ENCODE peak calls at places on chromosomes 12 and 14, in five cellular contexts. P is HepG2, D is K562, N is HCT116, T is H1. F is an unnamed sample.
A peak's percentile ranks its signal among the peaks of the same experiment; 100 is the strongest.

GRCh38 chr12:32437095-32437515 is 37.7 kb downstream of the FGD4 start:
- DNase-seq in P (peak; percentile 90), D (no peak), N (peak; percentile 32), T (no peak), F (no peak)

GRCh38 chr14:90140956-90141316 is 79.1 kb downstream of the KCNK13 start:
- DNase-seq in T (no peak), P (no peak), N (no peak), D (no peak), F (no peak)

GRCh38 chr12:1013618-1014489 is 22.8 kb downstream of the ERC1 start:
- DNase-seq in P (no peak), T (no peak), D (no peak), N (peak; percentile 66), F (no peak)

GRCh38 chr12:117063162-117063911 is 35.9 kb downstream of the TESC start:
- DNase-seq in D (no peak), N (no peak), T (no peak), P (no peak), F (peak; percentile 55)

GRCh38 chr12:52871291-52871961 is 22.6 kb upstream of the KRT78 start:
- DNase-seq in T (no peak), N (no peak), P (no peak), D (no peak), F (no peak)

GRCh38 chr14:68840454-68840853 is 47.6 kb upstream of the ZFP36L1 start:
- DNase-seq in N (no peak), T (no peak), D (no peak), P (no peak), F (no peak)

GRCh38 chr12:77049767-77050353 is 15.5 kb downstream of the E2F7 start:
- DNase-seq in N (peak; percentile 63), P (peak; percentile 69), D (peak; percentile 57), T (no peak), F (peak; percentile 44)

GRCh38 chr12:127655691-127656090 is 611.3 kb upstream of the TMEM132C start:
- DNase-seq in T (no peak), N (no peak), D (no peak), P (no peak), F (no peak)

GRCh38 chr12:117105902-117106301 is 6.7 kb upstream of the TESC start:
- DNase-seq in P (peak; percentile 56), D (no peak), N (peak; percentile 88), T (no peak), F (peak; percentile 51)

GRCh38 chr12:129186952-129187351 is 333.7 kb downstream of the GLT1D1 start:
- DNase-seq in P (no peak), T (no peak), N (no peak), D (peak; percentile 35), F (no peak)

GRCh38 chr12:53974084-53975018 is at the start of gene HOTAIR:
- DNase-seq in T (no peak), P (no peak), D (no peak), N (no peak), F (no peak)
- TF ChIP-seq ATF3 in T (no peak), P (no peak), D (no peak), N (no peak), F (no peak)

DNA sequence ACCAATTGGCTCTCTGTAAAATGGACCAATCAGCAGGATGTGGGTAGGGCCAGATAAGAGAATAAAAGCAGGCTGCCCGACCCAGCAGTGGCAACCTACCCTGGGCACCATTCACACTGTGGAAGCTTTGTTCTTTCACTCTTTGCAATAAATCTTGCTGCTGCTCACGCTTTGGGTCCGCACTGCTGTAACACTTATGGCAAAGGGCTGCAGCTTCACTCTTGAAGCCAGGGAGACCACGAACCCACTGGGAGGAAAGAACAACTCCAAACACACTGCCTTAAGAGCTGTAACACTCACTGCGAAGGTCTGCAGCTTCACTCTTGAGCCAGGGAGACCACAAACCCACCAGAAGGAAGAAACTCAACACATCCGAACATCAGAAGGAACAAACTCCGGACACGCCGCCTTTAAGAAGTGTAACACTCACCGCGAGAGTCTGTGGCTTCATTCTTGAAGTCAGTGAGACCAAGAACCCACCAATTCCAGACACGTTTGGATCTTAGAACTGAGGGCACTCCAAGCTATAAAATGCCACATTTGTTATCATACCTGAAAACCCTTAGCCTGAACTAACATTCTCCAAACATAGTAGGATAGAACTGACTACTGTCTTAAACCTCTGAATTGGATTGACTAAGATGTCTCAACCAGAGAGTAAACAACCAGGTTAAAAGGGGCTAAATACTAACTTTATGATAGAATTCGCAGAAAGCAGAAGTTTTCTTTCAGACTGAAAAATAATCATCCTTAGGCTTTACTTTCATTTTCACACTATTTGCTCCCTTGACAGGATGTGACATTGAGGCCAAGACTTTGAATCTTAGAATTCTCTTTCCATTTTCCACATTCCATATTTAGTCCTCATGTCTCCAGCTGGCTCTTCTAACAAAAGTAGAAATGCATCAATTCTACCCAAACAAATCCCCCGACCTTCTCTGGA is 33.6 kb downstream of the CDKL1 start:
- DNase-seq in T (no peak), P (no peak), N (no peak), D (no peak), F (no peak)
- H3K4me3 ChIP-seq in T (no peak overlapping the region), P (peak overlapping the region; percentile 12), N (no peak overlapping the region), D (no peak overlapping the region), F (peak overlapping the region; percentile 80)

GRCh38 chr12:56041579-56042429 is at the start of gene RPS26:
- DNase-seq in T (peak; percentile 89), P (peak; percentile 99), D (peak; percentile 93), N (peak; percentile 100), F (peak; percentile 98)
- TF ChIP-seq ATF3 in T (peak; percentile 43), P (no peak), D (peak; percentile 81), N (no peak), F (peak; percentile 28)

GRCh38 chr12:125185311-125185739 is 120.1 kb downstream of the AACS start:
- DNase-seq in D (no peak), P (no peak), T (peak; percentile 81), N (no peak), F (no peak)
- H3K4me3 ChIP-seq in D (no peak overlapping the region), P (no peak overlapping the region), T (peak overlapping the region; percentile 71), N (no peak overlapping the region), F (no peak overlapping the region)